ENCODE peak calls at places on chromosomes 1 and 21, in ten cellular contexts. Q is body of pancreas; F is Caco-2; U is aorta; A is transverse colon; T is hepatocyte; C is right lobe of liver; E is CD4-positive, CD25-positive, alpha-beta regulatory T cell; L is CD4-positive, alpha-beta memory T cell; K is right atrium auricular region. I is an unnamed sample. For H3K9me3, the result is how much of the 10 kb centered on the place peaks cover.

GRCh38 chr1:8439015-8439702 is 121.2 kb downstream of the SLC45A1 start:
- DNase-seq in Q (peak), F (no peak), U (peak), A (peak), T (peak), C (peak), E (no peak), L (no peak), K (peak), I (peak)

GRCh38 chr21:45985471-45986315 is 4.1 kb downstream of the COL6A1 start:
- DNase-seq in Q (peak), F (peak), U (peak), A (peak), T (no peak), C (peak), E (no peak), L (no peak), K (no peak), I (no peak)

GRCh38 chr1:100364731-100365130 is 12.4 kb downstream of the CDC14A start:
- DNase-seq in Q (no peak), F (no peak), U (no peak), A (no peak), T (no peak), C (no peak), E (peak), L (no peak), K (no peak), I (no peak)

GRCh38 chr1:184387871-184388670 is 1.2 kb downstream of the C1orf21 start:
- DNase-seq in Q (peak), F (no peak), U (no peak), A (peak), T (peak), C (peak), E (peak), L (no peak), K (peak), I (no peak)

GRCh38 chr1:89989099-89989498 is 5.8 kb upstream of the ZNF326 start:
- DNase-seq in Q (no peak), F (no peak), U (no peak), A (no peak), T (no peak), C (no peak), E (no peak), L (no peak), K (no peak), I (no peak)

GRCh38 chr21:14056771-14057191 is 154.0 kb downstream of the LIPI start:
- DNase-seq in Q (no peak), F (no peak), U (peak), A (no peak), T (no peak), C (no peak), E (no peak), L (no peak), K (no peak), I (no peak)

GRCh38 chr1:174953657-174954435 is 45.9 kb upstream of the CACYBP start:
- DNase-seq in Q (no peak), F (peak), U (no peak), A (peak), T (peak), C (no peak), E (no peak), L (no peak), K (no peak), I (no peak)

GRCh38 chr1:243508303-243508713 is 252.5 kb downstream of the SDCCAG8 start:
- DNase-seq in Q (no peak), F (no peak), U (no peak), A (no peak), T (no peak), C (no peak), E (peak), L (no peak), K (no peak), I (no peak)

GRCh38 chr1:61368876-61369275 is 286.5 kb downstream of the NFIA start:
- DNase-seq in Q (no peak), F (no peak), U (no peak), A (no peak), T (no peak), C (no peak), E (no peak), L (no peak), K (no peak), I (no peak)

GRCh38 chr1:198907423-198907746 is 268.5 kb downstream of the PTPRC start:
- DNase-seq in Q (no peak), F (no peak), U (no peak), A (no peak), T (no peak), C (no peak), E (peak), L (peak), K (no peak), I (no peak)

GRCh38 chr1:169527461-169528213 is 41.9 kb upstream of the SLC19A2 start:
- DNase-seq in Q (no peak), F (no peak), U (no peak), A (no peak), T (peak), C (no peak), E (no peak), L (no peak), K (no peak), I (no peak)

GRCh38 chr1:8428441-8428840 is 110.5 kb downstream of the SLC45A1 start:
- DNase-seq in Q (no peak), F (no peak), U (no peak), A (no peak), T (no peak), C (no peak), E (no peak), L (no peak), K (no peak), I (no peak)

GRCh38 chr1:234772345-234773147 is 162.6 kb upstream of the IRF2BP2 start:
- DNase-seq in Q (peak), F (peak), U (peak), A (peak), T (peak), C (no peak), E (peak), L (peak), K (peak), I (no peak)

GRCh38 chr21:36803051-36803709 is 104.3 kb downstream of the SIM2 start:
- DNase-seq in Q (no peak), F (no peak), U (no peak), A (no peak), T (no peak), C (no peak), E (no peak), L (no peak), K (peak), I (no peak)

DNA sequence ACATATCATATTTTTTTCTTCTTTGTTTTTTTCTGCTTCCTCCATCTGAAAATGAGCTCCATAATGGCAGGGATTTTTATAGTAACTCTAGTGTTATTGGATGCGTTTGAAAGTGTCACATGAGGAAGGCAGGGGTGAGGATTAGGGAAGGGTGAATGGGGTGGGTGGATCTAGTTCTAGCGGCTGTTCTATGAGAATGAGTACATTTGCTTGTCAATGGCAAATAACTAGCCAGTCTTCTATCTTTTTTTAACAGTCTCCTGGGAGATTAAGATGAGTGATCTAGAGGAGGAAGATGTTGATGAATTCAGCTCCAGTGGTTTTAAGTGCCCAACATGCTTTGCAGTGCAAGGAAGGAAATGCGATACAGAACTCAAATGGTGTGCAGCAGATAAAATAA is 5.8 kb downstream of the OR14I1 start:
- DNase-seq in Q (no peak), F (no peak), U (no peak), A (no peak), T (no peak), C (no peak), E (no peak), L (no peak), K (no peak), I (no peak)
- H3K9me3 ChIP-seq in Q (under half), F (under half), U (under half), A (under half), T (under half), C (under half), E (under half), L (under half), K (under half), I (under half)

GRCh38 chr1:180515364-180515763 is 13.0 kb upstream of the ACBD6 start:
- DNase-seq in Q (no peak), F (no peak), U (no peak), A (no peak), T (no peak), C (no peak), E (no peak), L (no peak), K (no peak), I (no peak)

GRCh38 chr1:180508725-180509097 is 6.3 kb upstream of the ACBD6 start:
- DNase-seq in Q (no peak), F (no peak), U (no peak), A (no peak), T (no peak), C (no peak), E (no peak), L (no peak), K (no peak), I (no peak)

GRCh38 chr1:180507826-180508724 is 5.7 kb upstream of the ACBD6 start:
- DNase-seq in Q (no peak), F (no peak), U (no peak), A (no peak), T (no peak), C (no peak), E (peak), L (peak), K (no peak), I (no peak)

GRCh38 chr1:180513531-180513930 is 11.2 kb upstream of the ACBD6 start:
- DNase-seq in Q (no peak), F (no peak), U (no peak), A (no peak), T (no peak), C (no peak), E (no peak), L (no peak), K (no peak), I (no peak)

GRCh38 chr1:180510882-180511281 is 8.5 kb upstream of the ACBD6 start:
- DNase-seq in Q (no peak), F (no peak), U (no peak), A (no peak), T (no peak), C (no peak), E (no peak), L (no peak), K (no peak), I (no peak)
- H3K9me3 ChIP-seq in Q (under half), F (under half), U (under half), A (under half), T (under half), C (under half), E (under half), L (under half), K (under half), I (under half)

DNA sequence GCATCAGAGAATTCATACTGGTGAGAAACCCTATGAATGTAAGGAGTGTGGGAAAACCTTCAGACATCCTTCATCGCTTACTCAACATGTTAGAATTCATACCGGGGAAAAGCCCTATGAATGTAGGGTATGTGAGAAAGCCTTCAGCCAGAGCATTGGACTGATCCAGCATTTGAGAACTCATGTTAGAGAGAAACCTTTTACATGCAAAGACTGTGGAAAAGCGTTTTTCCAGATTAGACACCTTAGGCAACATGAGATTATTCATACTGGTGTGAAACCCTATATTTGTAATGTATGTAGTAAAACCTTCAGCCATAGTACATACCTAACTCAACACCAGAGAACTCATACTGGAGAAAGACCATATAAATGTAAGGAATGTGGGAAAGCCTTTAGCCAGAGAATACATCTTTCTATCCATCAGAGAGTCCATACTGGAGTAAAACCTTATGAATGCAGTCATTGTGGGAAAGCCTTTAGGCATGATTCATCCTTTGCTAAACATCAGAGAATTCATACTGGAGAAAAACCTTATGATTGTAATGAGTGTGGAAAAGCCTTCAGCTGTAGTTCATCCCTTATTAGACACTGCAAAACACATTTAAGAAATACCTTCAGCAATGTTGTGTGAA is 12.8 kb downstream of the ZFP69B start:
- DNase-seq in Q (no peak), F (no peak), U (no peak), A (no peak), T (no peak), C (no peak), E (no peak), L (no peak), K (no peak), I (no peak)
- H3K9me3 ChIP-seq in Q (half or more), F (under half), U (under half), A (half or more), T (half or more), C (half or more), E (half or more), L (half or more), K (under half), I (under half)

GRCh38 chr1:246709845-246710244 is 14.4 kb upstream of the SCCPDH start:
- DNase-seq in Q (no peak), F (no peak), U (no peak), A (no peak), T (peak), C (peak), E (no peak), L (no peak), K (no peak), I (no peak)
- H3K9me3 ChIP-seq in Q (under half), F (under half), U (under half), A (under half), T (under half), C (under half), E (under half), L (under half), K (under half), I (under half)

GRCh38 chr1:5554784-5555183 is 437.4 kb downstream of the NPHP4 start:
- DNase-seq in Q (no peak), F (no peak), U (no peak), A (no peak), T (no peak), C (no peak), E (no peak), L (no peak), K (no peak), I (peak)

GRCh38 chr1:5555853-5556252 is 436.4 kb downstream of the NPHP4 start:
- DNase-seq in Q (no peak), F (no peak), U (no peak), A (no peak), T (no peak), C (no peak), E (no peak), L (no peak), K (no peak), I (no peak)

GRCh38 chr1:5562331-5562730 is 429.9 kb downstream of the NPHP4 start:
- DNase-seq in Q (no peak), F (no peak), U (no peak), A (no peak), T (no peak), C (no peak), E (no peak), L (no peak), K (peak), I (peak)

GRCh38 chr1:5562769-5563168 is 429.5 kb downstream of the NPHP4 start:
- DNase-seq in Q (no peak), F (no peak), U (no peak), A (no peak), T (no peak), C (no peak), E (no peak), L (no peak), K (no peak), I (peak)

DNA sequence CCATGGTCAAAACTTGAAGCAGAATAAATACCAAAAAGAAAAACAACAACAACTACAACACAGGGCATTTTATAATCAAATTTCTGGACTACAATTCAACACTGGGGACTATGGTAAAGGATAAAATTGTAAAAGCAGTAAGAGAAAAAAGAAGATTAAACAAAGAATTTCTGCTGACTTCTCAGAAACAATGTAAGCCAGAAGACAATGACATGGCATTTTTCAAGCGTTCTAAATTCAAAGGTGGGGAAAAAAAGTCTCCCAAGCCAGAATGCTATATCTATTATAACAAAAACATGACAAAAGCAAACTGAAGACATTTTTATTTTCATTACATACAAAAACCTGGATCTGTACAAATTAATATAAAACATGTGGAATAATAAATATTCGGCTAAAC is 433.1 kb downstream of the NPHP4 start:
- DNase-seq in Q (no peak), F (no peak), U (no peak), A (no peak), T (no peak), C (no peak), E (no peak), L (no peak), K (no peak), I (no peak)
- H3K9me3 ChIP-seq in Q (under half), F (under half), U (under half), A (under half), T (under half), C (under half), E (under half), L (under half), K (under half), I (under half)

GRCh38 chr1:202547215-202547614 is 163.0 kb downstream of the SYT2 start:
- DNase-seq in Q (no peak), F (no peak), U (no peak), A (no peak), T (no peak), C (no peak), E (no peak), L (no peak), K (no peak), I (no peak)
- H3K9me3 ChIP-seq in Q (under half), F (under half), U (under half), A (under half), T (under half), C (under half), E (under half), L (under half), K (under half), I (under half)

GRCh38 chr1:50214764-50215163 is 106.0 kb downstream of the ELAVL4 start:
- DNase-seq in Q (no peak), F (no peak), U (no peak), A (no peak), T (peak), C (peak), E (no peak), L (no peak), K (no peak), I (no peak)

GRCh38 chr1:50213505-50213904 is 104.8 kb downstream of the ELAVL4 start:
- DNase-seq in Q (no peak), F (no peak), U (no peak), A (no peak), T (no peak), C (peak), E (no peak), L (no peak), K (no peak), I (no peak)

GRCh38 chr1:50218344-50218743 is 109.6 kb downstream of the ELAVL4 start:
- DNase-seq in Q (no peak), F (no peak), U (no peak), A (no peak), T (no peak), C (no peak), E (no peak), L (no peak), K (no peak), I (peak)
- H3K9me3 ChIP-seq in Q (under half), F (under half), U (under half), A (under half), T (under half), C (under half), E (under half), L (under half), K (under half), I (under half)

DNA sequence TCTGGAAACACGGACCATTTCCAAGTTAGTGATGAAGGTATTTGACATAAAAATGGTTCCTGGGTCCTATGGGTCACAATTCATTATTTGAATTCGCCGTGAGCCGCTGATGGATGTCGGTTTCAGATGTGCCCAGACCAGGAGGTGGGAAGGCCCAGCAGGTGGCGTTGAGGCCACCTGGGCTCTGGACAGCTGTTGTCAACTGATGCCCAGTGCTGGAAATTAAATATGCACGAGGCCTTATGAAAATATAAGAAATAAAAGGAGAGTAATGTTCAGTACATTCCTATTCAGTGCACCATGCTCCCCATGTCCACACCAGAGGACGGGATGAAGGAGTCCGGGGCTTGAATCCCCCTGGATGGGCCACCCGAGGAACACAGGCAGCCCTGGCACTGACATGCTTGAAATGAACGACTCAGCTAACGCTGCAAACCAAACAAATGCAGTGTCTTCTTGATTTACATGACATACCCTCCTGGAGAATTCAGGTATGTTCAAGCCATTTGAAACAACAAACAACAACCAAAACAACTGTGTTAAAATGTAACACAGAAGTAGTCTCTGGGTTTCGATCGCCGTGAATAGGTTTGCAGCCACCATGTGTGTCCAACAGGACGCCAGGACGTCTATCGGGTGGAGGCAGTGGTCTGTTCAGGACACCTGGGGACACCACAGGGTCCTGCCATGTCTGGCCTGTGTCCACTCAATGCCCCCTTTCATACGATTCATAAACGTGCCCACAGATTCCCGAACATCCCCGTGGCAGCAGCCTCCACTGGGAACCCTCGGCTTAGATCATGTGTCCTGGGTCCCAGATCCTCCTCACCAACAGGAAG is 6.1 kb downstream of the TFF3 start:
- DNase-seq in Q (no peak), F (no peak), U (no peak), A (no peak), T (no peak), C (no peak), E (no peak), L (no peak), K (no peak), I (no peak)
- H3K9me3 ChIP-seq in Q (under half), F (under half), U (under half), A (under half), T (under half), C (under half), E (under half), L (under half), K (under half), I (under half)

DNA sequence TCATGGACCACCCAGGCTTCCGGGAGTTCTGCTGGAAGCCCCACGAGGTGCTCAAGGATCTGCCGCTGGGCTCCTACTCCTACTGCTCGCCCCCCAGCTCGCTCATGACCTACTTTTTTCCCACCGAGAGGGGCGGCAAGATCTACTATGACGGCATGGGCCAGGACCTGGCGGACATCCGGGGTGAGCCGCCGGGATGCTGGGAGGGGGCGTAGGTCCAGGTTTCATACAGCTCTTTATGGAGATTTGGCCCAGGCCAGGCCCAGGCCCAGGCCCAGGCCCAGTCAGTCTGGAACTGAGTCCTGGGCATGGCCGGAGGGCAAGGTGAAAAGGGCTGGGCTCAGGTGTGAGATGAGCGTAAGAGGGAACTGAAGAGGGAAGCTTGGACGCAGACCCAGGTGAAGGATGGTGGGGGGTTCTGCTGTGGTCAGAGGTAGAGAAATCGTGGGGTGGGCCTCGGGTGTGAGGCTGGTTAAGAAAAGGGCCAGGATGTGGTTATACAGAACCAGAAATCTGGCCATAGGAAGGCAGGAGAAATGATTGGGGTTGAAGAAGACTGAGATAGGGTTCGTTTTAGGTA is 23.0 kb downstream of the DISP3 start:
- DNase-seq in Q (no peak), F (no peak), U (no peak), A (no peak), T (no peak), C (peak), E (no peak), L (no peak), K (no peak), I (no peak)
- H3K9me3 ChIP-seq in Q (under half), F (under half), U (under half), A (under half), T (under half), C (under half), E (under half), L (under half), K (under half), I (under half)